ENCODE peak calls at places on chromosomes 12 and 14, in four cellular contexts. D, I, A and J are unnamed samples. For H3K27me3 and H3K36me3, the result is how much of the 10 kb centered on the place peaks cover.

GRCh38 chr14:72662213-72662612 is 231.7 kb downstream of the DPF3 start:
- DNase-seq in I (no peak), A (no peak), D (no peak), J (no peak)

GRCh38 chr14:104395276-104395675 is 184.3 kb upstream of the C14orf180 start:
- DNase-seq in D (no peak), I (no peak), A (no peak), J (peak)

GRCh38 chr12:104482113-104482512 is 25.4 kb downstream of the CHST11 start:
- DNase-seq in I (no peak), A (no peak), D (no peak), J (no peak)

GRCh38 chr12:5010130-5010529 is 33.5 kb upstream of the KCNA5 start:
- DNase-seq in A (no peak), I (no peak), D (no peak), J (no peak)

GRCh38 chr12:10190558-10191388 is 11.9 kb downstream of the TMEM52B start:
- DNase-seq in I (peak), D (peak), A (no peak), J (peak)

GRCh38 chr12:63151898-63152700 is 1.1 kb upstream of the AVPR1A start:
- DNase-seq in A (no peak), I (peak), D (no peak), J (peak)

GRCh38 chr14:44898547-44898946 is 63.2 kb downstream of the KLHL28 start:
- DNase-seq in D (no peak), A (no peak), I (peak), J (no peak)

GRCh38 chr12:80862606-80863005 is 75.1 kb downstream of the LIN7A start:
- DNase-seq in I (peak), A (no peak), D (no peak), J (no peak)

GRCh38 chr12:117050060-117050459 is 49.2 kb downstream of the TESC start:
- DNase-seq in A (no peak), I (no peak), D (no peak), J (no peak)

GRCh38 chr12:122097641-122098364 is 19.2 kb downstream of the MLXIP start:
- DNase-seq in A (no peak), I (peak), D (no peak), J (no peak)

GRCh38 chr12:94297876-94298520 is 149.6 kb downstream of the PLXNC1 start:
- DNase-seq in I (no peak), D (no peak), A (no peak), J (no peak)

GRCh38 chr12:114425031-114425626 is 19.2 kb upstream of the TBX5 start:
- DNase-seq in I (peak), A (no peak), D (no peak), J (no peak)

GRCh38 chr12:3791475-3791874 is 38.6 kb upstream of the CRACR2A start:
- DNase-seq in I (no peak), A (no peak), D (no peak), J (no peak)

GRCh38 chr12:96070670-96071279 is 35.4 kb upstream of the LTA4H start:
- DNase-seq in D (no peak), A (no peak), I (no peak), J (peak)

GRCh38 chr12:76274699-76275098 is 73.5 kb downstream of the BBS10 start:
- DNase-seq in A (no peak), I (peak), D (no peak), J (no peak)

GRCh38 chr14:91315844-91316267 is 71.4 kb upstream of the GPR68 start:
- DNase-seq in A (peak), I (no peak), D (peak), J (no peak)

GRCh38 chr12:95790025-95790911 is at the start of gene NTN4:
- DNase-seq in A (no peak), I (peak), D (peak), J (peak)

GRCh38 chr14:50025776-50026175 is 90.6 kb downstream of the VCPKMT start:
- DNase-seq in D (no peak), A (no peak), I (peak), J (no peak)

GRCh38 chr12:53624453-53624852 is 1.7 kb downstream of the ATF7 start:
- DNase-seq in D (no peak), A (no peak), I (peak), J (no peak)

GRCh38 chr12:53623986-53624385 is 2.2 kb downstream of the ATF7 start:
- DNase-seq in I (peak), D (no peak), A (no peak), J (peak)

GRCh38 chr12:53623526-53623925 is 2.7 kb downstream of the ATF7 start:
- DNase-seq in D (no peak), A (no peak), I (peak), J (peak)

GRCh38 chr12:53624956-53625355 is 1.2 kb downstream of the ATF7 start:
- DNase-seq in A (no peak), I (no peak), D (no peak), J (no peak)

DNA sequence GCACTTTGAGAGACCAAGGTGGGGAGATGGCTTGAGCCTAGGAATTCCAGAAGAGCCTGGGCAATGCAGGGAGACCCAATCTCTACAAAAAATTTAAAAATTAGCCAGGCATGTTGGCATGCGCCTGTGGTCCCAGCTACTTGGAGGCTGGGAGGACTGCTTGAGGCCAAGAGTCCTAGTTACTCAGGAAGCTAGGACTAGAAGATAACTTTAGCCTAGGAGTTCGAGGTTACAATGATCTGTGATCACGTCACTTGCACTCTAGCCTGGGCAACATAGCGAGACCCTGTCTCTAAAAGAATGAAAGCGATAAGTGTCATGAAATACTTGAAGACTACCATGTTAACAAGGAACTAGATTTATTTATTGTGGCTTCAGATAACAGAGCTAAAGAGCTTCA is 3.5 kb downstream of the ATF7 start:
- DNase-seq in D (no peak), A (no peak), I (no peak), J (no peak)
- H3K4me3 ChIP-seq in D (no peak), A (no peak), I (no peak), J (no peak)

GRCh38 chr14:68363841-68364711 is 428.8 kb downstream of the ZFP36L1 start:
- DNase-seq in I (peak), A (no peak), D (no peak), J (peak)

GRCh38 chr14:68363401-68363800 is 429.5 kb downstream of the ZFP36L1 start:
- DNase-seq in D (no peak), A (no peak), I (no peak), J (peak)

GRCh38 chr14:68365228-68365627 is 427.6 kb downstream of the ZFP36L1 start:
- DNase-seq in I (peak), A (no peak), D (no peak), J (no peak)

GRCh38 chr14:68366656-68367055 is 426.2 kb downstream of the ZFP36L1 start:
- DNase-seq in A (no peak), D (no peak), I (no peak), J (no peak)

GRCh38 chr14:68364823-68365222 is 428.0 kb downstream of the ZFP36L1 start:
- DNase-seq in D (no peak), A (no peak), I (no peak), J (no peak)
- H3K27me3 ChIP-seq in D (under half), A (under half), I (under half), J (under half)

DNA sequence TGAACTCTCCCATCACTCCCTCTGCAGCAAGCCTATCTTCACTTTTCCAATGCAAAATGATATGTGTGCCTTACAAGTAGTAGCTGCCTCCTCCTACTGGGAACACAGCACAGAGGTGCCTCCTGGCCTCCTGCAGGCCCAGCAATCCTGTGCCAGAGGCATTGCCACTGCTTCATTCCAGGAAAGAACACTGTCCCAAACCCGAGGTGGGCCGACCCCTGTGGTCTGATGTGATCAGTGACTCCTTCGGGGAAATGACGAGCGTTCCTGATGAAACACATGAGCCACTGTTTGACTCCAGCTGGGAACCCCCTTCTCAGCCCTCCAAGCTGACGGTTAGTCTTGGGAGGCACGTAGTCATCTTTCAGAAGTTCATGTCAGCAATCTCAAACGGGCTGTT is 19.5 kb downstream of the PSMC1 start:
- DNase-seq in D (no peak), I (no peak), A (no peak), J (no peak)
- H3K36me3 ChIP-seq in D (under half), I (under half), A (under half), J (under half)

GRCh38 chr12:112939761-112940357 is 1.6 kb downstream of the OAS3 start:
- DNase-seq in I (no peak), D (no peak), A (no peak), J (no peak)
- H3K4me3 ChIP-seq in I (no peak), D (peak), A (peak), J (no peak)